ENCODE peak calls at places on chromosomes 12 and 14, in four cellular contexts. C is mesothelial cell of epicardium; D is non-pigmented ciliary epithelial cell; Q is effector CD8-positive, alpha-beta T cell. P is an unnamed sample.

GRCh38 chr14:52142504-52142903 is 73.6 kb upstream of the NID2 start:
- DNase-seq in C (no peak), D (no peak), Q (no peak), P (no peak)

GRCh38 chr14:95157987-95158712 is 821 bp upstream of the DICER1 start:
- DNase-seq in Q (no peak), D (no peak), C (no peak), P (no peak)

GRCh38 chr12:16112626-16113560 is 164.6 kb downstream of the SLC15A5 start:
- DNase-seq in C (no peak), D (no peak), Q (no peak), P (no peak)

GRCh38 chr12:62783881-62784280 is 151.1 kb downstream of the PPM1H start:
- DNase-seq in C (no peak), Q (no peak), D (no peak), P (no peak)

GRCh38 chr12:6837370-6838060 is 3.2 kb upstream of the GNB3 start:
- DNase-seq in C (no peak), D (no peak), Q (no peak), P (no peak)

GRCh38 chr14:43360239-43360638 is 1146.8 kb downstream of the FSCB start:
- DNase-seq in C (no peak), D (no peak), Q (no peak), P (no peak)

GRCh38 chr12:50049254-50050118 is 7.9 kb upstream of the ASIC1 start:
- DNase-seq in Q (no peak), C (no peak), D (no peak), P (no peak)

GRCh38 chr12:46267618-46268348 is 1.1 kb downstream of the SLC38A1 start:
- DNase-seq in C (no peak), D (no peak), Q (no peak), P (no peak)

GRCh38 chr12:12564911-12565310 is 2.2 kb upstream of the DUSP16 start:
- DNase-seq in Q (no peak), C (no peak), D (no peak), P (no peak)

GRCh38 chr12:51863921-51864700 is 15.6 kb upstream of the FIGNL2 start:
- DNase-seq in D (no peak), Q (no peak), C (no peak), P (no peak)

GRCh38 chr14:86363047-86363446 is 833.1 kb downstream of the FLRT2 start:
- DNase-seq in Q (no peak), C (no peak), D (no peak), P (no peak)

GRCh38 chr12:104805186-104805585 is 152.9 kb downstream of the SLC41A2 start:
- DNase-seq in D (peak; percentile 48), Q (no peak), C (no peak), P (no peak)

GRCh38 chr12:43586646-43587245 is 34.7 kb upstream of the ADAMTS20 start:
- DNase-seq in C (no peak), Q (no peak), D (no peak), P (no peak)

GRCh38 chr14:28382460-28383220 is 383.9 kb upstream of the FOXG1 start:
- DNase-seq in D (peak; percentile 88), C (no peak), Q (no peak), P (no peak)

GRCh38 chr12:65761301-65761700 is 63.0 kb upstream of the HMGA2 start:
- DNase-seq in Q (no peak), D (no peak), C (no peak), P (no peak)

GRCh38 chr12:131897875-131898274 is 3.5 kb downstream of the ULK1 start:
- DNase-seq in C (no peak), D (no peak), Q (no peak), P (no peak)

GRCh38 chr12:78229491-78230209 is 399.0 kb downstream of the NAV3 start:
- DNase-seq in C (no peak), D (peak; percentile 27), Q (no peak), P (no peak)

GRCh38 chr12:94070520-94070919 is 77.9 kb upstream of the PLXNC1 start:
- DNase-seq in C (no peak), D (no peak), Q (no peak), P (no peak)

GRCh38 chr14:32324601-32325000 is 4.5 kb upstream of the AKAP6 start:
- DNase-seq in D (no peak), C (no peak), Q (no peak), P (no peak)

GRCh38 chr14:102095871-102096568 is 9.2 kb upstream of the HSP90AA1 start:
- DNase-seq in Q (no peak), C (no peak), D (no peak), P (no peak)

GRCh38 chr12:66070378-66071120 is 60.0 kb downstream of the LLPH start:
- DNase-seq in C (no peak), Q (no peak), D (no peak), P (no peak)

GRCh38 chr14:79598339-79598738 is 613.0 kb downstream of the DIO2 start:
- DNase-seq in Q (no peak), D (no peak), C (no peak), P (no peak)

GRCh38 chr12:125013816-125014442 is 20.5 kb downstream of the BRI3BP start:
- DNase-seq in D (no peak), C (no peak), Q (no peak), P (no peak)

GRCh38 chr14:103427485-103428443 is 42.5 kb downstream of the MARK3 start:
- DNase-seq in D (no peak), C (no peak), Q (no peak), P (peak; percentile 15)

GRCh38 chr14:35229495-35230089 is 62.6 kb upstream of the PSMA6 start:
- DNase-seq in D (no peak), C (no peak), Q (no peak), P (no peak)

GRCh38 chr12:14256139-14256538 is 109.3 kb upstream of the ATF7IP start:
- DNase-seq in Q (no peak), D (no peak), C (no peak), P (no peak)

GRCh38 chr12:69059465-69060457 is 126.8 kb upstream of the CPM start:
- DNase-seq in D (peak; percentile 92), C (no peak), Q (no peak), P (peak; percentile 99)

GRCh38 chr12:5059358-5059757 is 15.7 kb downstream of the KCNA5 start:
- DNase-seq in D (no peak), Q (no peak), C (no peak), P (no peak)

GRCh38 chr14:36503771-36504741 is 16.0 kb downstream of the NKX2-1 start:
- DNase-seq in D (no peak), Q (no peak), C (no peak), P (no peak)

GRCh38 chr12:55926738-55927587 is 731 bp downstream of the PYM1 start:
- DNase-seq in C (peak; percentile 74), D (peak; percentile 65), Q (peak; percentile 87), P (peak; percentile 86)

P was measured in T1000.